ENCODE peak calls at places on chromosome 13, in ten cellular contexts. R, Z, W, D, X, U, C, S, M and P are unnamed samples. For H3K27me3, the result is how much of the 10 kb centered on the place peaks cover.

GRCh38 chr13:29706923-29707322 is 111.4 kb upstream of the SLC7A1 start:
- DNase-seq in R (no peak), W (no peak), X (no peak), Z (no peak), U (no peak), D (no peak), S (no peak), C (no peak), M (no peak), P (no peak)

GRCh38 chr13:107466326-107466725 is 749.0 kb downstream of the LIG4 start:
- DNase-seq in S (no peak), U (no peak), Z (no peak), D (no peak), X (no peak), R (no peak), C (no peak), W (peak), M (no peak), P (no peak)

GRCh38 chr13:73991884-73992283 is 142.3 kb downstream of the KLF12 start:
- DNase-seq in W (no peak), R (no peak), M (no peak), U (no peak), Z (no peak), D (no peak), C (no peak), S (no peak), X (no peak), P (no peak)

GRCh38 chr13:113458218-113459065 is 5.2 kb upstream of the ADPRHL1 start:
- DNase-seq in Z (peak), D (no peak), S (no peak), W (peak), R (no peak), C (no peak), X (no peak), M (no peak), U (no peak), P (peak)

GRCh38 chr13:80237646-80238045 is 103.3 kb downstream of the SPRY2 start:
- DNase-seq in M (no peak), R (no peak), U (no peak), S (no peak), W (peak), Z (no peak), D (no peak), X (no peak), C (no peak), P (no peak)

GRCh38 chr13:113581871-113582270 is 2.7 kb upstream of the TFDP1 start:
- DNase-seq in U (no peak), Z (no peak), X (no peak), D (no peak), R (no peak), W (no peak), S (no peak), M (peak), C (no peak), P (peak)

GRCh38 chr13:112616586-112617381 is 28.8 kb upstream of the TUBGCP3 start:
- DNase-seq in U (no peak), R (peak), M (no peak), S (no peak), C (no peak), D (peak), X (no peak), W (peak), Z (no peak), P (peak)

GRCh38 chr13:100721885-100722512 is 47.4 kb upstream of the TMTC4 start:
- DNase-seq in S (no peak), D (peak), M (peak), U (no peak), C (peak), W (peak), R (peak), X (peak), Z (no peak), P (peak)

GRCh38 chr13:29925457-29925856 is 75.0 kb upstream of the UBL3 start:
- DNase-seq in U (peak), W (peak), X (peak), C (peak), D (no peak), Z (peak), S (peak), M (peak), R (peak), P (peak)

GRCh38 chr13:34361528-34361927 is 543.6 kb downstream of the RFC3 start:
- DNase-seq in Z (no peak), W (no peak), X (no peak), S (no peak), C (no peak), R (no peak), M (no peak), D (no peak), U (no peak), P (no peak)

GRCh38 chr13:112435973-112436372 is 59.8 kb downstream of the SPACA7 start:
- DNase-seq in M (no peak), C (no peak), U (no peak), Z (no peak), S (no peak), X (no peak), W (no peak), D (no peak), R (no peak), P (no peak)

GRCh38 chr13:101341464-101341863 is 74.8 kb downstream of the NALCN start:
- DNase-seq in W (peak), Z (no peak), D (no peak), S (no peak), U (no peak), X (no peak), R (no peak), C (no peak), M (no peak), P (no peak)

GRCh38 chr13:83620535-83621220 is 261.6 kb downstream of the SLITRK1 start:
- DNase-seq in C (no peak), S (no peak), D (peak), U (no peak), X (no peak), M (no peak), R (no peak), Z (no peak), W (peak), P (no peak)

GRCh38 chr13:109654341-109655205 is 131.8 kb downstream of the IRS2 start:
- DNase-seq in U (no peak), X (no peak), R (no peak), S (no peak), W (no peak), C (no peak), Z (no peak), D (no peak), M (no peak), P (no peak)
- TF ChIP-seq POLR2A in U (no peak), X (no peak), R (no peak), S (no peak), W (no peak), C (no peak), Z (no peak), D (no peak), M (no peak), P (no peak)

GRCh38 chr13:49370390-49370789 is 73.5 kb downstream of the CAB39L start:
- DNase-seq in D (no peak), W (no peak), C (no peak), R (no peak), Z (no peak), S (no peak), U (no peak), M (no peak), X (no peak), P (no peak)
- H3K27me3 ChIP-seq in D (under half), W (under half), C (under half), R (under half), Z (under half), S (under half), U (under half), M (under half), X (under half), P (under half)

GRCh38 chr13:52846567-52847321 is 1.7 kb downstream of the PCDH8 start:
- DNase-seq in C (peak), U (peak), R (peak), Z (no peak), S (no peak), M (no peak), X (peak), W (peak), D (no peak), P (peak)
- TF ChIP-seq CTCF in C (no peak), U (peak), R (peak), Z (peak), S (peak), M (peak), X (peak), W (peak), D (no peak), P (peak)

GRCh38 chr13:99305180-99305965 is 1.8 kb downstream of the GPR183 start:
- DNase-seq in D (no peak), W (no peak), Z (no peak), S (no peak), C (no peak), X (no peak), M (no peak), U (no peak), R (no peak), P (no peak)
- TF ChIP-seq POLR2A in D (no peak), W (no peak), Z (no peak), S (no peak), C (no peak), X (no peak), M (no peak), U (no peak), R (no peak), P (no peak)

GRCh38 chr13:111092685-111093084 is 22.4 kb upstream of the ARHGEF7 start:
- DNase-seq in M (no peak), X (no peak), U (no peak), S (no peak), Z (no peak), R (no peak), W (no peak), C (no peak), D (no peak), P (no peak)

GRCh38 chr13:111093136-111093535 is 22.0 kb upstream of the ARHGEF7 start:
- DNase-seq in U (no peak), W (no peak), Z (no peak), C (no peak), S (no peak), X (no peak), R (no peak), D (no peak), M (no peak), P (no peak)

GRCh38 chr13:111093634-111094033 is 21.5 kb upstream of the ARHGEF7 start:
- DNase-seq in R (no peak), W (no peak), C (no peak), D (no peak), U (no peak), Z (no peak), M (no peak), S (no peak), X (no peak), P (no peak)

GRCh38 chr13:111095911-111096501 is 19.1 kb upstream of the ARHGEF7 start:
- DNase-seq in M (no peak), X (no peak), C (no peak), U (no peak), S (no peak), D (no peak), W (no peak), Z (no peak), R (no peak), P (no peak)

DNA sequence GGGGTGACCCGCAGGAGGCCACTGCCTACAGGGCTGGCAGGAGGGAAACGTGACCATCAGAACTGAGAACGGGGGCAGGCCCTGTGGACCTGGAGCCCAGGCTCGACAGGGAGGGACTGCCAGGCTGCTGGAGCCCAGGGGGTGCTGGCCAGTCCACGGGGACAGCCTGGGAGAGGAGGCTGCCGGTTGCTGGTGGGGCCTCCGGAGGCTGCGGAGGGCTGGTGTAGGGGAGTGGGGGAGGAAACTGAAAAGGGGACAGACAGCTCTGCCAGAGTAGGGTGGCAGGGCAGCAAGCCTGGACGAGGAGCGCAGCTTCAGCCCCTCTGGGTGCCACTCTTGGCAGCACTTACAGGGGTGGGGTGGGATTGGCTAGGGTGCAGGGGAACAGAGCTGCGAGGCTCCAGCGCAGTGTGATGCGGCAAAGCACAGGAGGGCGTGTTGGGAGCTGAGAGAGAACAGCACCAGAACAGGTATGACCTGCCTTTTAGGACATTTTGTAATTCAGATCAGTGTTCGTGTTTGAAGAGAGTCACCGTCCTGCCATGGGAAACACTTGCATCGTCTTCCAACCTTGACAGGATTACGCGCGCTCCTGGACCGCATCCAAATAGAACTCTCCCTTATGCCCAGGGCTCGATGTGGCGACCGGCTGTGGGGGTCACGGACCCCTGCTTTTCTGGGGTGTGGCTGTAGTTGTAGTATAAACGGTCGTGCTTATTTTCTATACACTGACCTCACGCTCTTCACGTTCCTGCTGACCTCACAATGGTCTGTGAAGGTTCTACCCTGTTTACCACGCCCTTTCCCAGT is 19.9 kb upstream of the ARHGEF7 start:
- DNase-seq in W (no peak), M (no peak), R (no peak), X (no peak), C (no peak), U (no peak), Z (no peak), S (no peak), D (no peak), P (no peak)
- H3K27me3 ChIP-seq in W (half or more), M (under half), R (under half), X (under half), C (under half), U (under half), Z (under half), S (half or more), D (under half), P (under half)

GRCh38 chr13:65914707-65915106 is 1315.4 kb downstream of the PCDH9 start:
- DNase-seq in C (no peak), U (no peak), S (no peak), W (peak), D (no peak), R (no peak), X (no peak), Z (no peak), M (no peak), P (no peak)

GRCh38 chr13:65909501-65909900 is 1320.6 kb downstream of the PCDH9 start:
- DNase-seq in W (no peak), S (no peak), M (no peak), X (no peak), Z (no peak), U (no peak), D (no peak), C (no peak), R (no peak), P (no peak)

GRCh38 chr13:65911546-65912193 is 1318.5 kb downstream of the PCDH9 start:
- DNase-seq in U (no peak), X (no peak), S (no peak), C (no peak), M (no peak), D (no peak), Z (no peak), R (no peak), W (no peak), P (no peak)

GRCh38 chr13:65913173-65913572 is 1317.0 kb downstream of the PCDH9 start:
- DNase-seq in R (no peak), M (no peak), U (no peak), C (no peak), W (peak), D (peak), X (no peak), Z (no peak), S (no peak), P (no peak)

GRCh38 chr13:65912516-65912915 is 1317.6 kb downstream of the PCDH9 start:
- DNase-seq in W (no peak), D (no peak), S (no peak), M (no peak), X (no peak), Z (no peak), R (no peak), U (no peak), C (no peak), P (no peak)
- TF ChIP-seq CTCF in W (no peak), D (no peak), S (no peak), M (no peak), X (no peak), Z (no peak), R (no peak), U (no peak), C (no peak), P (no peak)

DNA sequence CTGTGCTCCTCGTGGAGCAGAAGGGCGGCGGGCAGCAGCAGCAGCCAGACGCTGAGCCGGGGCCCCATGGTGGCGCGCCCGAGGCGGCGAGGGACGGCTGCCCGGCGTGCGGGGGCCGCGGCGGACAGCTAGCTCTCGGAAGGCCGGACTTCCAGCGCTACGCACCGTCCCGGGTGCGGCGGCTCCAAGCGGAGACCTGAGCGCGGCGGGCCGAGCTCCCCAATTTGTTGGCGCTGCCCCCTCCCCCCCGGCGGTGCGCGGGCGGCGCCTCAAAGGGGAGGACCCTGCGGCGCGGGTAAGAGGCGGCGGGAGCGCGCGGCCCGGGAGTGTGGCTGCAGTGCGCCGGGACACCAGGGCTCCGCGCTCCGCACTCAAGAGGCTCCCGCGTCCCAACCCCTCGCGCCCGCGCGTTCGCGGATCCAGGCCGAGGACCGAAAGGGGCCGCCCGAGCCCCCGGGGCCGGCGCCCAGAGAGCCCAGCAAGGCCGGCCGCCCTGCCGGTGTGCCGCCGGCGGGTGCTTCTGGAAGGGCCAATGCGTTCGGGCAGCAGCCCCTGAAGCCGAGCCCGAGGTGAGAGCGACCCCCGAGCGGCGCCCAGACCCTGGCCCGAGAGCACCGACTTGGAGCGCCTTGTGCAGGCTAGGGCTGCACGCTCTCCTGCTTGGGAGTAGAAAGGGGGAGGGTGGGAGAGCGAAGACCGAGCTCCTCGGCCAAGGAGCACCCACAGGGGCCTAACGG is at the start of the genes COL4A1 and COL4A2:
- DNase-seq in S (peak), M (no peak), X (peak), U (peak), W (peak), Z (peak), R (peak), D (no peak), C (peak), P (peak)
- TF ChIP-seq POLR2A in S (peak), M (no peak), X (peak), U (peak), W (peak), Z (peak), R (peak), D (no peak), C (peak), P (peak)

GRCh38 chr13:27966641-27967202 is 2.4 kb downstream of the CDX2 start:
- DNase-seq in Z (no peak), R (no peak), C (no peak), U (no peak), D (no peak), X (no peak), S (no peak), W (no peak), M (peak), P (no peak)

GRCh38 chr13:27969073-27969865 is at the start of gene CDX2:
- DNase-seq in S (no peak), X (no peak), Z (no peak), W (no peak), M (peak), U (no peak), R (peak), C (no peak), D (peak), P (no peak)

GRCh38 chr13:27967203-27967735 is 1.8 kb downstream of the CDX2 start:
- DNase-seq in M (peak), U (no peak), D (no peak), C (no peak), R (no peak), W (no peak), X (no peak), Z (no peak), S (no peak), P (no peak)

GRCh38 chr13:27968316-27969072 is 621 bp downstream of the CDX2 start:
- DNase-seq in Z (no peak), C (no peak), U (no peak), W (no peak), X (no peak), R (peak), S (no peak), M (peak), D (no peak), P (no peak)

GRCh38 chr13:27967736-27968315 is 1.3 kb downstream of the CDX2 start:
- DNase-seq in C (no peak), W (no peak), U (no peak), S (no peak), Z (no peak), M (peak), X (no peak), D (no peak), R (no peak), P (no peak)
- H3K27me3 ChIP-seq in C (half or more), W (half or more), U (half or more), S (half or more), Z (half or more), M (half or more), X (under half), D (under half), R (under half), P (under half)

DNA sequence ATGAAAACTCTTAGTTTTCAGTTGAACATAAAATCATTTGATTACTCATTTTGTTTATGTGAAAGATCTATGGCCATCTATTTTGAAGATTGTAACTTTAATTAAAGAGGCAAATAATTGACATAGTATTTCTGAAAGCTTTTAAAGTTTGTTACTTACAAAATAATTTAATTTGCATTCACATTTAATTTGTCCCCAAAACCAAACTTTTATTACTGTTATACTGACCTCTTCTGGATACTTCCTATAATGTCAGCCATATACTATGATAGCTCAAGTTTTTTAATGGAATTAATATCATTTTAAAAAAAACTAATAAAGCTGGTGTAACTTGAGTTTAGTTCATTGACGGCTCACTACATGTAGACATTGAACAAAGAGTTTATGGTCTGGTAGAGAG is 4.9 kb upstream of the SGCG start:
- DNase-seq in W (peak), Z (no peak), D (peak), U (no peak), R (no peak), S (no peak), M (no peak), X (no peak), C (no peak), P (no peak)
- TF ChIP-seq CTCF in W (peak), Z (no peak), D (peak), U (no peak), R (no peak), S (no peak), M (no peak), X (peak), C (no peak), P (no peak)